ENCODE peak calls at places on chromosomes 1 and 21, in six cellular contexts. I, V, P, G, N and M are unnamed samples.

GRCh38 chr21:45029968-45030636 is 44.3 kb upstream of the ADARB1 start:
- DNase-seq in P (no peak), G (no peak), N (no peak), V (no peak), I (no peak), M (no peak)

GRCh38 chr1:220485791-220486190 is 42.1 kb upstream of the MARK1 start:
- DNase-seq in V (no peak), N (no peak), I (no peak), P (no peak), G (no peak), M (no peak)

GRCh38 chr1:51635611-51636010 is 18.7 kb downstream of the OSBPL9 start:
- DNase-seq in N (no peak), I (no peak), G (no peak), P (no peak), V (no peak), M (no peak)

GRCh38 chr1:237470712-237471310 is 419.9 kb downstream of the ZP4 start:
- DNase-seq in V (no peak), N (no peak), I (no peak), P (no peak), G (no peak), M (peak)

GRCh38 chr1:31583995-31584868 is 7.9 kb downstream of the TINAGL1 start:
- DNase-seq in V (no peak), G (no peak), N (no peak), P (peak), I (no peak), M (peak)

GRCh38 chr1:162233937-162234336 is 142.7 kb downstream of the SPATA46 start:
- DNase-seq in I (no peak), N (no peak), G (no peak), V (no peak), P (no peak), M (no peak)

GRCh38 chr21:44748621-44749020 is 37.2 kb upstream of the TSPEAR start:
- DNase-seq in V (no peak), G (no peak), P (no peak), N (no peak), I (no peak), M (no peak)

GRCh38 chr1:22089787-22090186 is 37.3 kb downstream of the CDC42 start:
- DNase-seq in V (no peak), P (no peak), I (no peak), N (no peak), G (no peak), M (no peak)

GRCh38 chr1:2109581-2110021 is 59.4 kb downstream of the PRKCZ start:
- DNase-seq in G (no peak), I (no peak), P (no peak), N (no peak), V (no peak), M (no peak)

GRCh38 chr1:21355956-21356355 is 65.7 kb upstream of the ECE1 start:
- DNase-seq in N (no peak), G (no peak), V (peak), P (no peak), I (no peak), M (no peak)

GRCh38 chr1:212669102-212669501 is 30.5 kb downstream of the BATF3 start:
- DNase-seq in V (no peak), G (no peak), I (no peak), N (no peak), P (peak), M (peak)

GRCh38 chr1:110298991-110299390 is 40.2 kb upstream of the RBM15 start:
- DNase-seq in I (peak), V (no peak), P (no peak), G (no peak), N (peak), M (no peak)

GRCh38 chr21:42061195-42061865 is 9.8 kb upstream of the UMODL1 start:
- DNase-seq in N (no peak), I (no peak), G (no peak), P (no peak), V (peak), M (no peak)

GRCh38 chr1:239755513-239755912 is 336.2 kb upstream of the FMN2 start:
- DNase-seq in I (no peak), N (no peak), P (no peak), V (no peak), G (no peak), M (no peak)

GRCh38 chr1:10788592-10789006 is 7.8 kb downstream of the CASZ1 start:
- DNase-seq in G (no peak), P (no peak), N (no peak), I (no peak), V (no peak), M (no peak)